ENCODE peak calls at places on chromosomes 12 and 14, in nine cellular contexts. One of them, this sample, is unnamed.

GRCh38 chr12:46376579-46376978 is 4.0 kb upstream of the SLC38A2 start:
- DNase-seq in NCI-H69: no peak
- DNase-seq in stimulated activated CD4-positive, alpha-beta T cell treated with anti-CD3 and anti-CD28 coated beads, Interleukin-1b, Interleukin-23, amount 100 ng/mL, for 4 hours: no peak
- DNase-seq in NCI-H345: no peak
- DNase-seq in lower lobe of right lung: no peak
- DNase-seq in psoas muscle: no peak
- DNase-seq in pancreas: no peak
- DNase-seq in left ventricle myocardium inferior: no peak
- DNase-seq in K562: no peak
- DNase-seq in this sample: no peak

GRCh38 chr12:116878567-116879508 is 2.4 kb downstream of the HRK start:
- DNase-seq in NCI-H69: peak; percentile 54
- DNase-seq in stimulated activated CD4-positive, alpha-beta T cell treated with anti-CD3 and anti-CD28 coated beads, Interleukin-1b, Interleukin-23, amount 100 ng/mL, for 4 hours: no peak
- DNase-seq in NCI-H345: no peak
- DNase-seq in lower lobe of right lung: no peak
- DNase-seq in psoas muscle: no peak
- DNase-seq in pancreas: no peak
- DNase-seq in left ventricle myocardium inferior: no peak
- DNase-seq in K562: no peak
- DNase-seq in this sample: no peak

GRCh38 chr12:132260721-132261120 is 68.7 kb downstream of the GALNT9 start:
- DNase-seq in NCI-H69: no peak
- DNase-seq in stimulated activated CD4-positive, alpha-beta T cell treated with anti-CD3 and anti-CD28 coated beads, Interleukin-1b, Interleukin-23, amount 100 ng/mL, for 4 hours: no peak
- DNase-seq in NCI-H345: no peak
- DNase-seq in lower lobe of right lung: no peak
- DNase-seq in psoas muscle: no peak
- DNase-seq in pancreas: no peak
- DNase-seq in left ventricle myocardium inferior: no peak
- DNase-seq in K562: no peak
- DNase-seq in this sample: no peak

GRCh38 chr14:70181276-70181675 is 7.5 kb downstream of the SLC8A3 start:
- DNase-seq in NCI-H69: no peak
- DNase-seq in stimulated activated CD4-positive, alpha-beta T cell treated with anti-CD3 and anti-CD28 coated beads, Interleukin-1b, Interleukin-23, amount 100 ng/mL, for 4 hours: no peak
- DNase-seq in NCI-H345: no peak
- DNase-seq in lower lobe of right lung: no peak
- DNase-seq in psoas muscle: no peak
- DNase-seq in pancreas: no peak
- DNase-seq in left ventricle myocardium inferior: no peak
- DNase-seq in K562: no peak
- DNase-seq in this sample: no peak

GRCh38 chr12:100963381-100963780 is 168.8 kb downstream of the ANO4 start:
- DNase-seq in NCI-H69: no peak
- DNase-seq in stimulated activated CD4-positive, alpha-beta T cell treated with anti-CD3 and anti-CD28 coated beads, Interleukin-1b, Interleukin-23, amount 100 ng/mL, for 4 hours: no peak
- DNase-seq in NCI-H345: no peak
- DNase-seq in lower lobe of right lung: no peak
- DNase-seq in psoas muscle: no peak
- DNase-seq in pancreas: no peak
- DNase-seq in left ventricle myocardium inferior: no peak
- DNase-seq in K562: no peak
- DNase-seq in this sample: no peak

GRCh38 chr14:69049675-69050074 is 70.6 kb upstream of the ACTN1 start:
- DNase-seq in NCI-H69: no peak
- DNase-seq in stimulated activated CD4-positive, alpha-beta T cell treated with anti-CD3 and anti-CD28 coated beads, Interleukin-1b, Interleukin-23, amount 100 ng/mL, for 4 hours: no peak
- DNase-seq in NCI-H345: no peak
- DNase-seq in lower lobe of right lung: no peak
- DNase-seq in psoas muscle: no peak
- DNase-seq in pancreas: no peak
- DNase-seq in left ventricle myocardium inferior: no peak
- DNase-seq in K562: no peak
- DNase-seq in this sample: no peak

GRCh38 chr12:108643941-108644742 is 10.4 kb upstream of the SELPLG start:
- DNase-seq in NCI-H69: no peak
- DNase-seq in stimulated activated CD4-positive, alpha-beta T cell treated with anti-CD3 and anti-CD28 coated beads, Interleukin-1b, Interleukin-23, amount 100 ng/mL, for 4 hours: no peak
- DNase-seq in NCI-H345: no peak
- DNase-seq in lower lobe of right lung: peak; percentile 84
- DNase-seq in psoas muscle: peak; percentile 81
- DNase-seq in pancreas: no peak
- DNase-seq in left ventricle myocardium inferior: no peak
- DNase-seq in K562: no peak
- DNase-seq in this sample: no peak

GRCh38 chr12:63913929-63914328 is 69.4 kb downstream of the SRGAP1 start:
- DNase-seq in NCI-H69: peak; percentile 37
- DNase-seq in stimulated activated CD4-positive, alpha-beta T cell treated with anti-CD3 and anti-CD28 coated beads, Interleukin-1b, Interleukin-23, amount 100 ng/mL, for 4 hours: no peak
- DNase-seq in NCI-H345: no peak
- DNase-seq in lower lobe of right lung: no peak
- DNase-seq in psoas muscle: no peak
- DNase-seq in pancreas: no peak
- DNase-seq in left ventricle myocardium inferior: no peak
- DNase-seq in K562: no peak
- DNase-seq in this sample: no peak

GRCh38 chr12:4114986-4115385 is 158.6 kb upstream of the CCND2 start:
- DNase-seq in NCI-H69: no peak
- DNase-seq in stimulated activated CD4-positive, alpha-beta T cell treated with anti-CD3 and anti-CD28 coated beads, Interleukin-1b, Interleukin-23, amount 100 ng/mL, for 4 hours: no peak
- DNase-seq in NCI-H345: no peak
- DNase-seq in lower lobe of right lung: no peak
- DNase-seq in psoas muscle: no peak
- DNase-seq in pancreas: no peak
- DNase-seq in left ventricle myocardium inferior: no peak
- DNase-seq in K562: peak; percentile 14
- DNase-seq in this sample: no peak

GRCh38 chr12:84463756-84464495 is 448.7 kb downstream of the SLC6A15 start:
- DNase-seq in NCI-H69: no peak
- DNase-seq in stimulated activated CD4-positive, alpha-beta T cell treated with anti-CD3 and anti-CD28 coated beads, Interleukin-1b, Interleukin-23, amount 100 ng/mL, for 4 hours: no peak
- DNase-seq in NCI-H345: no peak
- DNase-seq in lower lobe of right lung: no peak
- DNase-seq in psoas muscle: no peak
- DNase-seq in pancreas: no peak
- DNase-seq in left ventricle myocardium inferior: no peak
- DNase-seq in K562: no peak
- DNase-seq in this sample: no peak

GRCh38 chr12:116881867-116882507 is 746 bp upstream of the HRK start:
- DNase-seq in NCI-H69: peak; percentile 65
- DNase-seq in stimulated activated CD4-positive, alpha-beta T cell treated with anti-CD3 and anti-CD28 coated beads, Interleukin-1b, Interleukin-23, amount 100 ng/mL, for 4 hours: no peak
- DNase-seq in NCI-H345: no peak
- DNase-seq in lower lobe of right lung: no peak
- DNase-seq in psoas muscle: no peak
- DNase-seq in pancreas: no peak
- DNase-seq in left ventricle myocardium inferior: no peak
- DNase-seq in K562: no peak
- DNase-seq in this sample: no peak

GRCh38 chr14:93981316-93981715 is 4.9 kb upstream of the ASB2 start:
- DNase-seq in NCI-H69: no peak
- DNase-seq in stimulated activated CD4-positive, alpha-beta T cell treated with anti-CD3 and anti-CD28 coated beads, Interleukin-1b, Interleukin-23, amount 100 ng/mL, for 4 hours: no peak
- DNase-seq in NCI-H345: no peak
- DNase-seq in lower lobe of right lung: no peak
- DNase-seq in psoas muscle: peak; percentile 60
- DNase-seq in pancreas: no peak
- DNase-seq in left ventricle myocardium inferior: no peak
- DNase-seq in K562: no peak
- DNase-seq in this sample: no peak

GRCh38 chr12:62631531-62632520 is 165.2 kb downstream of the MON2 start:
- DNase-seq in NCI-H69: peak; percentile 98
- DNase-seq in stimulated activated CD4-positive, alpha-beta T cell treated with anti-CD3 and anti-CD28 coated beads, Interleukin-1b, Interleukin-23, amount 100 ng/mL, for 4 hours: peak; percentile 16
- DNase-seq in NCI-H345: peak; percentile 82
- DNase-seq in lower lobe of right lung: peak; percentile 64
- DNase-seq in psoas muscle: peak; percentile 68
- DNase-seq in pancreas: peak; percentile 59
- DNase-seq in left ventricle myocardium inferior: peak; percentile 71
- DNase-seq in K562: no peak
- DNase-seq in this sample: peak; percentile 48

GRCh38 chr12:77060883-77061240 is 4.5 kb downstream of the E2F7 start:
- DNase-seq in NCI-H69: no peak
- DNase-seq in stimulated activated CD4-positive, alpha-beta T cell treated with anti-CD3 and anti-CD28 coated beads, Interleukin-1b, Interleukin-23, amount 100 ng/mL, for 4 hours: no peak
- DNase-seq in NCI-H345: no peak
- DNase-seq in lower lobe of right lung: no peak
- DNase-seq in psoas muscle: no peak
- DNase-seq in pancreas: no peak
- DNase-seq in left ventricle myocardium inferior: no peak
- DNase-seq in K562: no peak
- DNase-seq in this sample: no peak

GRCh38 chr14:66249544-66249943 is 236.6 kb upstream of the CCDC196 start:
- DNase-seq in NCI-H69: peak; percentile 13
- DNase-seq in stimulated activated CD4-positive, alpha-beta T cell treated with anti-CD3 and anti-CD28 coated beads, Interleukin-1b, Interleukin-23, amount 100 ng/mL, for 4 hours: no peak
- DNase-seq in NCI-H345: no peak
- DNase-seq in lower lobe of right lung: no peak
- DNase-seq in psoas muscle: no peak
- DNase-seq in pancreas: no peak
- DNase-seq in left ventricle myocardium inferior: no peak
- DNase-seq in K562: no peak
- DNase-seq in this sample: no peak

GRCh38 chr12:95316798-95317197 is 99.2 kb downstream of the VEZT start:
- DNase-seq in NCI-H69: no peak
- DNase-seq in stimulated activated CD4-positive, alpha-beta T cell treated with anti-CD3 and anti-CD28 coated beads, Interleukin-1b, Interleukin-23, amount 100 ng/mL, for 4 hours: no peak
- DNase-seq in NCI-H345: no peak
- DNase-seq in lower lobe of right lung: no peak
- DNase-seq in psoas muscle: no peak
- DNase-seq in pancreas: no peak
- DNase-seq in left ventricle myocardium inferior: no peak
- DNase-seq in K562: no peak
- DNase-seq in this sample: no peak

GRCh38 chr12:117674763-117675162 is 294.0 kb downstream of the KSR2 start:
- DNase-seq in NCI-H69: no peak
- DNase-seq in stimulated activated CD4-positive, alpha-beta T cell treated with anti-CD3 and anti-CD28 coated beads, Interleukin-1b, Interleukin-23, amount 100 ng/mL, for 4 hours: no peak
- DNase-seq in NCI-H345: no peak
- DNase-seq in lower lobe of right lung: no peak
- DNase-seq in psoas muscle: no peak
- DNase-seq in pancreas: no peak
- DNase-seq in left ventricle myocardium inferior: no peak
- DNase-seq in K562: no peak
- DNase-seq in this sample: no peak